ENCODE peak calls at places on chromosomes 7 and 10, in four cellular contexts. Y is progenitor cell of endocrine pancreas, K is ascending aorta, U is GM13976. C is an unnamed sample.

GRCh38 chr10:62919776-62920175 is 103.6 kb upstream of the EGR2 start:
- DNase-seq in Y (no peak), K (no peak), U (no peak), C (no peak)

GRCh38 chr7:73904219-73905136 is 43.5 kb downstream of the TMEM270 start:
- DNase-seq in Y (no peak), K (peak), U (no peak), C (no peak)

GRCh38 chr10:86252051-86252450 is 114.5 kb downstream of the GRID1 start:
- DNase-seq in Y (no peak), K (peak), U (no peak), C (no peak)

GRCh38 chr7:152683297-152683696 is 7.4 kb upstream of the XRCC2 start:
- DNase-seq in Y (no peak), K (no peak), U (no peak), C (no peak)

GRCh38 chr7:114806590-114807167 is 115.2 kb upstream of the MDFIC start:
- DNase-seq in Y (no peak), K (no peak), U (no peak), C (no peak)

GRCh38 chr10:28036587-28036986 is 37.7 kb upstream of the ODAD2 start:
- DNase-seq in Y (no peak), K (no peak), U (no peak), C (no peak)

GRCh38 chr7:6547400-6547799 is 3.9 kb downstream of the GRID2IP start:
- DNase-seq in Y (no peak), K (no peak), U (peak), C (no peak)

GRCh38 chr7:41708621-41709358 is 5.9 kb upstream of the INHBA start:
- DNase-seq in Y (no peak), K (no peak), U (no peak), C (no peak)

GRCh38 chr7:117470777-117471176 is 9.0 kb upstream of the CFTR start:
- DNase-seq in Y (no peak), K (no peak), U (peak), C (peak)

GRCh38 chr10:26556756-26557640 is 118.9 kb downstream of the APBB1IP start:
- DNase-seq in Y (peak), K (no peak), U (peak), C (no peak)

GRCh38 chr10:117741524-117741923 is 199.0 kb downstream of the EMX2 start:
- DNase-seq in Y (no peak), K (no peak), U (no peak), C (no peak)

GRCh38 chr10:121734517-121735137 is 136.4 kb upstream of the FGFR2 start:
- DNase-seq in Y (no peak), K (no peak), U (peak), C (no peak)

GRCh38 chr10:115052216-115052615 is 40.9 kb upstream of the ATRNL1 start:
- DNase-seq in Y (no peak), K (no peak), U (no peak), C (no peak)

GRCh38 chr10:73650537-73651331 is 5.1 kb downstream of the SYNPO2L start:
- DNase-seq in Y (no peak), K (no peak), U (peak), C (no peak)

GRCh38 chr7:72335561-72336381 is 76.4 kb downstream of the CALN1 start:
- DNase-seq in Y (peak), K (no peak), U (peak), C (no peak)
- TF ChIP-seq CTCF in Y (peak), K (no peak), U (no peak), C (no peak)

DNA sequence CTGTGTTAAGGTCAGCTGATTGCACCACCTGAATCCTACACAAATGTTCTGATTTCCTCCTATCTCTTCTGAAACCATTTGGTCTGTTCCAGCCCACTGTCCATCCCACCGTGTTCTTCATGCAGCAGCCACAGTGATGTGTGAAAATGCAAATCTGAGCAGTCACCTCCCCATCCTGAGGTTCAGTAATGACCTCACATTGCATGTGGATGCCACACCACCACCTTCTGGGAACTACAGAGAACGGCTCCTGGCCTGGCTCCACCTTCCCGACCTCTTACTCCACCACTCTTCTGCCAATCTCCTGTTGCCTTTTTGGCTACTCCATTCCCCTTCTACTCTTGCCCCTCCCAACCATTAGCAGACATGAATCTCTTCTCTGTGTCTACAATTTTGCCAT is 244.4 kb downstream of the TNS3 start:
- DNase-seq in Y (no peak), K (peak), U (peak), C (no peak)
- TF ChIP-seq CTCF in Y (no peak), K (no peak), U (no peak), C (no peak)

DNA sequence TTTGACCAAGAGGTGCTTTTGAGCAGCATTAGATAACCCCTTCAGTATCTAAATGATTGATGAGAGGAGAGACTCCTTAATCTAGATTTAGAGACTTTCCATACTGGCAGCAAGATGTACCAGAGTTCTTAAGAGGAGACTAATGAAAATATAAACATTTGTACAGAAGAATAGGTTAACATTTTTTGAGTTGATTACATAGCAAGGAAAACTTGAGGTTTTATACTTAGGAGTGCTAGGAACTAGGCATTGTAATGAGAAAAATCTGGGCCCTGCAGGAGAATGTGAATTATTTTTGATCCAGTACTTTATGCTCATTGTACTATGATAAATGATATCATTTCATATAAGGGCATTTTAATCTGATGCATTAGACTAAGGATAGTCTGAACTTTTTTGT is 261.7 kb downstream of the EXOC4 start:
- DNase-seq in Y (no peak), K (no peak), U (no peak), C (no peak)
- TF ChIP-seq CTCF in Y (no peak), K (no peak), U (no peak), C (no peak)

GRCh38 chr10:96670786-96671185 is 49.5 kb downstream of the PIK3AP1 start:
- DNase-seq in Y (no peak), K (no peak), U (no peak), C (no peak)
- TF ChIP-seq CTCF in Y (no peak), K (no peak), U (no peak), C (no peak)

GRCh38 chr7:138074540-138074939 is 1.7 kb upstream of the AKR1D1 start:
- DNase-seq in Y (no peak), K (no peak), U (no peak), C (no peak)
- TF ChIP-seq CTCF in Y (no peak), K (no peak), U (no peak), C (no peak)

C was measured in lower leg skin.